ENCODE peak calls at places on chromosomes 1 and 21, in five cellular contexts. P, T, K, E and H are unnamed samples.

GRCh38 chr21:46656820-46657219 is 21.3 kb downstream of the PRMT2 start:
- DNase-seq in P (no peak), T (no peak), K (no peak), E (no peak), H (no peak)

GRCh38 chr21:34029724-34030528 is 43.5 kb upstream of the MRPS6 start:
- DNase-seq in P (no peak), T (peak; percentile 10), K (no peak), E (no peak), H (peak; percentile 33)

GRCh38 chr1:244439391-244440032 is 12.2 kb downstream of the ADSS2 start:
- DNase-seq in P (no peak), T (no peak), K (no peak), E (no peak), H (no peak)

GRCh38 chr21:42830456-42831455 is 48.6 kb downstream of the WDR4 start:
- DNase-seq in P (peak; percentile 64), T (no peak), K (no peak), E (no peak), H (no peak)

GRCh38 chr21:16851054-16851453 is 661.8 kb upstream of the CXADR start:
- DNase-seq in P (no peak), T (no peak), K (no peak), E (no peak), H (no peak)

GRCh38 chr1:245986404-245987221 is 520.5 kb downstream of the SMYD3 start:
- DNase-seq in P (no peak), T (peak; percentile 43), K (no peak), E (no peak), H (peak; percentile 32)

GRCh38 chr1:37471345-37472231 is 2.8 kb upstream of the ZC3H12A start:
- DNase-seq in P (peak; percentile 95), T (peak; percentile 66), K (no peak), E (peak; percentile 69), H (peak; percentile 53)

GRCh38 chr1:53685272-53686051 is 53.5 kb downstream of the GLIS1 start:
- DNase-seq in P (no peak), T (peak; percentile 83), K (no peak), E (no peak), H (peak; percentile 79)

GRCh38 chr1:183596500-183596899 is 6.2 kb upstream of the NCF2 start:
- DNase-seq in P (no peak), T (no peak), K (no peak), E (no peak), H (no peak)

GRCh38 chr1:176574756-176575155 is 111.8 kb downstream of the PAPPA2 start:
- DNase-seq in P (no peak), T (no peak), K (no peak), E (no peak), H (no peak)

GRCh38 chr1:41662061-41662655 is 177.7 kb upstream of the EDN2 start:
- DNase-seq in P (no peak), T (peak; percentile 22), K (no peak), E (peak; percentile 65), H (no peak)

GRCh38 chr1:96313216-96313615 is 408.4 kb upstream of the PTBP2 start:
- DNase-seq in P (no peak), T (no peak), K (no peak), E (no peak), H (no peak)

GRCh38 chr1:22169816-22170215 is 26.9 kb upstream of the WNT4 start:
- DNase-seq in P (no peak), T (no peak), K (no peak), E (no peak), H (no peak)

GRCh38 chr1:119133987-119134386 is 6.5 kb downstream of the WARS2 start:
- DNase-seq in P (no peak), T (no peak), K (no peak), E (no peak), H (no peak)

GRCh38 chr1:214838351-214838750 is 235.4 kb downstream of the CENPF start:
- DNase-seq in P (no peak), T (no peak), K (no peak), E (no peak), H (no peak)

GRCh38 chr1:168958562-168959289 is 147.8 kb upstream of the ATP1B1 start:
- DNase-seq in P (no peak), T (no peak), K (no peak), E (no peak), H (no peak)

GRCh38 chr21:33402011-33402979 is 918 bp upstream of the IFNGR2 start:
- DNase-seq in P (peak; percentile 88), T (peak; percentile 59), K (no peak), E (peak; percentile 65), H (peak; percentile 50)

GRCh38 chr1:47238935-47239640 is 7.1 kb upstream of the TAL1 start:
- DNase-seq in P (no peak), T (no peak), K (no peak), E (no peak), H (no peak)

GRCh38 chr1:8018492-8019228 is 7.4 kb downstream of the ERRFI1 start:
- DNase-seq in P (no peak), T (no peak), K (no peak), E (no peak), H (peak; percentile 33)

GRCh38 chr1:115428676-115429075 is 90.6 kb upstream of the NGF start:
- DNase-seq in P (no peak), T (no peak), K (no peak), E (no peak), H (no peak)

GRCh38 chr1:236502579-236502971 is 21.2 kb upstream of the LGALS8 start:
- DNase-seq in P (no peak), T (no peak), K (no peak), E (no peak), H (no peak)

GRCh38 chr1:199226163-199226562 is 587.3 kb downstream of the PTPRC start:
- DNase-seq in P (no peak), T (no peak), K (no peak), E (no peak), H (no peak)

GRCh38 chr1:188867614-188868013 is 1610.0 kb downstream of the BRINP3 start:
- DNase-seq in P (no peak), T (no peak), K (no peak), E (no peak), H (no peak)

GRCh38 chr1:19775831-19776230 is 23.9 kb downstream of the TMCO4 start:
- DNase-seq in P (no peak), T (no peak), K (no peak), E (no peak), H (no peak)

GRCh38 chr1:224668991-224669390 is 52.9 kb downstream of the CNIH3 start:
- DNase-seq in P (no peak), T (no peak), K (peak; percentile 14), E (no peak), H (no peak)

GRCh38 chr1:2540816-2541492 is 10.9 kb upstream of the HES5 start:
- DNase-seq in P (no peak), T (no peak), K (no peak), E (no peak), H (no peak)

GRCh38 chr21:19507682-19508260 is 1104.2 kb upstream of the TMPRSS15 start:
- DNase-seq in P (no peak), T (no peak), K (no peak), E (no peak), H (no peak)